ENCODE peak calls at places on chromosome 13, in nine cellular contexts. B is iPS-NIHi11, U is epithelial cell of prostate, A is WTC11, H is GM23248, O is IMR-90, G is NCI-H526, N is choroid plexus epithelial cell, R is ureter. L is an unnamed sample.

GRCh38 chr13:106986033-106986484 is 418.1 kb upstream of the ARGLU1 start:
- DNase-seq in B (peak; percentile 15), U (no peak), A (peak; percentile 16), H (peak; percentile 3), O (peak; percentile 34), G (no peak), N (peak; percentile 13), R (no peak), L (no peak)

GRCh38 chr13:75181906-75182305 is 300.1 kb downstream of the TBC1D4 start:
- DNase-seq in B (no peak), U (no peak), A (no peak), H (peak; percentile 6), O (peak; percentile 76), G (no peak), N (peak; percentile 95), R (no peak), L (no peak)

GRCh38 chr13:79966502-79966901 is 374.4 kb downstream of the SPRY2 start:
- DNase-seq in B (peak; percentile 38), U (no peak), A (peak; percentile 32), H (peak; percentile 34), O (no peak), G (no peak), N (no peak), R (no peak), L (peak; percentile 18)

GRCh38 chr13:102847272-102848234 is 1.7 kb downstream of the ERCC5 start:
- DNase-seq in B (no peak), U (no peak), A (no peak), H (peak; percentile 78), O (peak; percentile 54), G (peak; percentile 55), N (peak; percentile 71), R (no peak), L (peak; percentile 61)

GRCh38 chr13:59461411-59461810 is 702.3 kb downstream of the DIAPH3 start:
- DNase-seq in B (no peak), U (no peak), A (no peak), H (no peak), O (no peak), G (no peak), N (no peak), R (no peak), L (peak; percentile 40)

GRCh38 chr13:69496951-69497350 is 610.7 kb upstream of the ATXN8OS start:
- DNase-seq in B (no peak), U (no peak), A (no peak), H (no peak), O (no peak), G (no peak), N (no peak), R (no peak), L (no peak)

GRCh38 chr13:76656056-76656455 is 230.1 kb downstream of the KCTD12 start:
- DNase-seq in B (no peak), U (no peak), A (no peak), H (no peak), O (no peak), G (no peak), N (no peak), R (no peak), L (no peak)

GRCh38 chr13:109496216-109496615 is 290.2 kb downstream of the IRS2 start:
- DNase-seq in B (no peak), U (no peak), A (no peak), H (peak; percentile 9), O (no peak), G (no peak), N (no peak), R (no peak), L (no peak)

GRCh38 chr13:78802912-78803311 is 144.0 kb upstream of the OBI1 start:
- DNase-seq in B (no peak), U (no peak), A (no peak), H (no peak), O (no peak), G (no peak), N (no peak), R (no peak), L (no peak)

GRCh38 chr13:27536361-27537101 is 83.8 kb downstream of the LNX2 start:
- DNase-seq in B (no peak), U (peak; percentile 3), A (no peak), H (no peak), O (no peak), G (no peak), N (no peak), R (no peak), L (no peak)

GRCh38 chr13:106528711-106529414 is 6.6 kb downstream of the EFNB2 start:
- DNase-seq in B (no peak), U (no peak), A (no peak), H (no peak), O (no peak), G (peak; percentile 65), N (no peak), R (no peak), L (no peak)

GRCh38 chr13:55244991-55245644 is 1895.6 kb upstream of the PRR20A start:
- DNase-seq in B (peak; percentile 19), U (no peak), A (peak; percentile 62), H (no peak), O (no peak), G (peak; percentile 66), N (no peak), R (no peak), L (peak; percentile 36)

GRCh38 chr13:21661097-21661496 is 9.8 kb upstream of the FGF9 start:
- DNase-seq in B (no peak), U (no peak), A (no peak), H (no peak), O (no peak), G (no peak), N (no peak), R (no peak), L (no peak)

GRCh38 chr13:45108716-45109706 is 11.3 kb upstream of the GTF2F2 start:
- DNase-seq in B (no peak), U (no peak), A (peak; percentile 54), H (peak; percentile 32), O (peak; percentile 66), G (no peak), N (peak; percentile 99), R (no peak), L (no peak)

GRCh38 chr13:73065665-73066350 is 7.0 kb downstream of the KLF5 start:
- DNase-seq in B (no peak), U (peak; percentile 55), A (no peak), H (no peak), O (no peak), G (peak; percentile 91), N (no peak), R (no peak), L (no peak)

GRCh38 chr13:39132286-39132685 is 94.0 kb downstream of the NHLRC3 start:
- DNase-seq in B (no peak), U (peak; percentile 26), A (no peak), H (peak; percentile 11), O (no peak), G (no peak), N (peak; percentile 6), R (no peak), L (no peak)

GRCh38 chr13:113848431-113849260 is 15.2 kb downstream of the GAS6 start:
- DNase-seq in B (peak; percentile 58), U (no peak), A (no peak), H (no peak), O (no peak), G (peak; percentile 69), N (no peak), R (peak; percentile 34), L (no peak)

GRCh38 chr13:107838592-107839161 is 376.7 kb downstream of the LIG4 start:
- DNase-seq in B (no peak), U (no peak), A (no peak), H (no peak), O (no peak), G (no peak), N (no peak), R (no peak), L (no peak)

GRCh38 chr13:108018371-108018870 is 196.9 kb downstream of the LIG4 start:
- DNase-seq in B (no peak), U (no peak), A (no peak), H (no peak), O (no peak), G (no peak), N (no peak), R (no peak), L (no peak)

GRCh38 chr13:52159159-52159982 is at the start of gene NEK3:
- DNase-seq in B (peak; percentile 88), U (no peak), A (peak; percentile 78), H (peak; percentile 84), O (peak; percentile 56), G (peak; percentile 88), N (peak; percentile 71), R (peak; percentile 67), L (peak; percentile 77)

GRCh38 chr13:46586766-46587509 is 34.0 kb downstream of the LRCH1 start:
- DNase-seq in B (no peak), U (no peak), A (no peak), H (peak; percentile 28), O (no peak), G (no peak), N (no peak), R (no peak), L (no peak)

GRCh38 chr13:76790519-76791289 is 95.5 kb downstream of the KCTD12 start:
- DNase-seq in B (no peak), U (no peak), A (no peak), H (peak; percentile 24), O (no peak), G (no peak), N (peak; percentile 47), R (no peak), L (no peak)

GRCh38 chr13:38582133-38582532 is 104.7 kb upstream of the FREM2 start:
- DNase-seq in B (peak; percentile 29), U (no peak), A (no peak), H (peak; percentile 57), O (peak; percentile 16), G (peak; percentile 89), N (peak; percentile 60), R (no peak), L (peak; percentile 82)

GRCh38 chr13:48727252-48728011 is 73.7 kb downstream of the CYSLTR2 start:
- DNase-seq in B (no peak), U (no peak), A (no peak), H (peak; percentile 38), O (peak; percentile 70), G (peak; percentile 56), N (peak; percentile 61), R (no peak), L (peak; percentile 74)

GRCh38 chr13:32153056-32153455 is 121.5 kb downstream of the FRY start:
- DNase-seq in B (no peak), U (peak; percentile 24), A (no peak), H (peak; percentile 88), O (peak; percentile 88), G (no peak), N (peak; percentile 62), R (no peak), L (no peak)

GRCh38 chr13:108690726-108691125 is 61.3 kb downstream of the MYO16 start:
- DNase-seq in B (no peak), U (no peak), A (no peak), H (no peak), O (no peak), G (no peak), N (peak; percentile 56), R (no peak), L (no peak)

GRCh38 chr13:84481958-84482357 is 599.7 kb upstream of the SLITRK1 start:
- DNase-seq in B (no peak), U (peak; percentile 44), A (no peak), H (peak; percentile 64), O (peak; percentile 87), G (no peak), N (peak; percentile 79), R (no peak), L (no peak)

GRCh38 chr13:24540236-24541126 is 27.9 kb upstream of the PARP4 start:
- DNase-seq in B (peak; percentile 80), U (no peak), A (peak; percentile 78), H (no peak), O (no peak), G (peak; percentile 39), N (peak; percentile 29), R (no peak), L (peak; percentile 10)

GRCh38 chr13:110323172-110323851 is 16.2 kb downstream of the COL4A2 start:
- DNase-seq in B (peak; percentile 29), U (no peak), A (no peak), H (peak; percentile 86), O (peak; percentile 96), G (no peak), N (peak; percentile 95), R (no peak), L (peak; percentile 41)

GRCh38 chr13:98979012-98979411 is 1.1 kb upstream of the DOCK9 start:
- DNase-seq in B (no peak), U (no peak), A (no peak), H (no peak), O (no peak), G (no peak), N (no peak), R (no peak), L (no peak)

GRCh38 chr13:76937416-76937815 is 10.9 kb upstream of the ACOD1 start:
- DNase-seq in B (no peak), U (peak; percentile 78), A (no peak), H (peak; percentile 93), O (peak; percentile 97), G (no peak), N (peak; percentile 96), R (no peak), L (peak; percentile 81)

L was measured in A673.